ENCODE peak calls at places on chromosomes 16 and 17, in seven cellular contexts. Y is SK-N-SH, B is GM12878, A is K562, U is H1, T is HepG2, I is HCT116. R is an unnamed sample.

GRCh38 chr17:68182940-68183551 is 64.8 kb upstream of the AMZ2 start:
- DNase-seq in Y (no peak), T (peak), A (no peak), I (peak), U (no peak), B (no peak), R (no peak)

GRCh38 chr16:58264961-58265479 is 29.8 kb downstream of the PRSS54 start:
- DNase-seq in A (peak), T (no peak), I (no peak), U (no peak), B (no peak), Y (peak), R (no peak)

GRCh38 chr17:61208301-61209098 is 191.1 kb upstream of the TBX2 start:
- DNase-seq in I (no peak), Y (no peak), U (no peak), B (no peak), A (no peak), T (no peak), R (no peak)

GRCh38 chr16:68444058-68444657 is 4.2 kb downstream of the SMPD3 start:
- DNase-seq in Y (no peak), B (no peak), U (peak), I (no peak), T (peak), A (peak), R (peak)

GRCh38 chr16:65875362-65876199 is 490.9 kb upstream of the CDH5 start:
- DNase-seq in Y (peak), I (no peak), T (no peak), B (no peak), U (no peak), A (no peak), R (no peak)

GRCh38 chr17:50241431-50241830 is 32.8 kb upstream of the TMEM92 start:
- DNase-seq in A (no peak), U (no peak), B (no peak), I (no peak), Y (no peak), T (no peak), R (no peak)

GRCh38 chr17:35846055-35846809 is 22.5 kb downstream of the HEATR9 start:
- DNase-seq in T (no peak), I (no peak), Y (no peak), A (no peak), U (no peak), B (no peak), R (no peak)

GRCh38 chr16:28882476-28883180 is 4.3 kb downstream of the ATP2A1 start:
- DNase-seq in T (no peak), A (no peak), B (no peak), U (no peak), Y (no peak), I (no peak), R (no peak)

GRCh38 chr16:9042943-9043680 is 48.3 kb upstream of the HAPSTR1 start:
- DNase-seq in T (no peak), A (no peak), B (no peak), I (no peak), Y (no peak), U (no peak), R (no peak)

GRCh38 chr16:67660564-67661028 is at the start of gene PARD6A:
- DNase-seq in A (peak), I (peak), Y (peak), B (peak), U (peak), T (peak), R (peak)

GRCh38 chr16:89289428-89290395 is 72.2 kb downstream of the ZNF778 start:
- DNase-seq in B (no peak), I (peak), Y (peak), A (peak), T (peak), U (peak), R (peak)

GRCh38 chr16:8712589-8713361 is 38.4 kb downstream of the ABAT start:
- DNase-seq in T (no peak), B (no peak), A (no peak), I (no peak), Y (peak), U (peak), R (peak)

GRCh38 chr16:28933176-28933575 is 1.4 kb downstream of the CD19 start:
- DNase-seq in T (no peak), Y (no peak), A (no peak), B (no peak), U (no peak), I (no peak), R (no peak)

GRCh38 chr16:55667753-55668152 is 12.0 kb downstream of the SLC6A2 start:
- DNase-seq in U (no peak), A (no peak), T (no peak), B (no peak), I (no peak), Y (no peak), R (no peak)

GRCh38 chr16:55666012-55666411 is 10.2 kb downstream of the SLC6A2 start:
- DNase-seq in A (no peak), I (no peak), B (no peak), T (no peak), Y (no peak), U (no peak), R (no peak)

GRCh38 chr16:55664786-55665407 is 9.1 kb downstream of the SLC6A2 start:
- DNase-seq in A (no peak), B (no peak), I (no peak), Y (no peak), U (no peak), T (peak), R (no peak)

GRCh38 chr16:55663770-55664677 is 8.2 kb downstream of the SLC6A2 start:
- DNase-seq in U (no peak), I (no peak), T (no peak), A (no peak), Y (no peak), B (no peak), R (no peak)

DNA sequence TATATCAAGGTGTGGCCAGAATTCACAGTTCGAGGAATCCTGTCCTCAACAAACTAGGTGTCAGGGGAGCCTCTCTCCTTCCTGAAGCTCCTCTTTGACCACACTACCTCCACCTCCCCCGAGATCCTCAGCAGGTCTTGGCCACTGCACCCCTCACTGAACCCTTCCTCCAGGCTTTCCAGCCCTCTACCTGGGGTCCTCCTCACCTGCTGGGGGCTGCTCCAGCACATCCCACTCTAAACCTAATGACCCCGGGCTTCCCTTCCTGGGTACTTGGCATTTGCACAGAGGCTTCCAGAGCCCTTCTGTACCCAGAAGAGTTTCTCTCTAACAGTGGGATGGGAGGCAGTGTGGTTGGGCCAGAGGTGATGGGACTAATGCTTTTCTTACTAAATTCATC is 9.7 kb downstream of the SLC6A2 start:
- DNase-seq in U (no peak), I (no peak), B (no peak), Y (no peak), T (no peak), A (no peak), R (no peak)
- TF ChIP-seq YY1 in U (no peak), I (no peak), B (no peak), Y (no peak), T (no peak), A (no peak), R (no peak)

GRCh38 chr17:15457723-15458094 is 9.7 kb downstream of the CDRT4 start:
- DNase-seq in T (no peak), A (no peak), B (no peak), U (no peak), I (no peak), Y (no peak), R (no peak)
- TF ChIP-seq YY1 in T (no peak), A (no peak), B (no peak), U (no peak), I (no peak), Y (no peak), R (no peak)

GRCh38 chr17:38871992-38872605 is 2.2 kb downstream of the LASP1 start:
- DNase-seq in B (no peak), U (no peak), Y (no peak), A (no peak), I (no peak), T (no peak), R (no peak)

GRCh38 chr17:38875477-38876080 is 5.7 kb downstream of the LASP1 start:
- DNase-seq in I (no peak), B (no peak), U (no peak), A (no peak), Y (no peak), T (no peak), R (no peak)

GRCh38 chr17:38874505-38875419 is 4.9 kb downstream of the LASP1 start:
- DNase-seq in A (no peak), Y (no peak), U (no peak), B (no peak), T (no peak), I (no peak), R (no peak)

GRCh38 chr17:38872671-38873385 is 3.0 kb downstream of the LASP1 start:
- DNase-seq in T (peak), Y (no peak), A (no peak), I (no peak), B (no peak), U (no peak), R (no peak)

GRCh38 chr17:38873646-38874380 is 4.0 kb downstream of the LASP1 start:
- DNase-seq in I (no peak), A (no peak), Y (no peak), U (no peak), T (no peak), B (no peak), R (no peak)
- TF ChIP-seq YY1 in I (no peak), A (no peak), Y (no peak), U (no peak), T (no peak), B (no peak), R (no peak)

DNA sequence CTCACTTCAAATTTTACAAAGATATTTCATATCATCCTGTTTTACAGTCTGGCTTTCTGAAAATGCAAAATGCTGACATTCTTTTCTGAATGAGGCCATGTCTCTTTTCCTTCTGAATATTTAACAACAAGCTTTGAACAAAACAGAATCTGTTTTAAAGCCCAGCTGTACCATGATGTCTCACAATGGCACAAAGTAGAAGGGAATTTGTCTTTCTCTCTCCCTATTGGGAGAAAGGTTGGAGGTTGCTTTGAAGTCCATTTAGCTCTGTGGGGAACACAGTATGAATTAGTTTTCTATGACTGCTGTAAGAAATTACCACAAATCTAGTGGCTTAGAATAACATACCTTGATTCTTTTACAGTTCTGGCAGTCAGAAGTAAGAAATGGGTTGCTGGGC is 116.7 kb upstream of the CDH13 start:
- DNase-seq in T (no peak), A (no peak), I (no peak), U (no peak), Y (no peak), B (no peak), R (no peak)
- TF ChIP-seq YY1 in T (no peak), A (no peak), I (no peak), U (no peak), Y (no peak), B (no peak), R (no peak)

DNA sequence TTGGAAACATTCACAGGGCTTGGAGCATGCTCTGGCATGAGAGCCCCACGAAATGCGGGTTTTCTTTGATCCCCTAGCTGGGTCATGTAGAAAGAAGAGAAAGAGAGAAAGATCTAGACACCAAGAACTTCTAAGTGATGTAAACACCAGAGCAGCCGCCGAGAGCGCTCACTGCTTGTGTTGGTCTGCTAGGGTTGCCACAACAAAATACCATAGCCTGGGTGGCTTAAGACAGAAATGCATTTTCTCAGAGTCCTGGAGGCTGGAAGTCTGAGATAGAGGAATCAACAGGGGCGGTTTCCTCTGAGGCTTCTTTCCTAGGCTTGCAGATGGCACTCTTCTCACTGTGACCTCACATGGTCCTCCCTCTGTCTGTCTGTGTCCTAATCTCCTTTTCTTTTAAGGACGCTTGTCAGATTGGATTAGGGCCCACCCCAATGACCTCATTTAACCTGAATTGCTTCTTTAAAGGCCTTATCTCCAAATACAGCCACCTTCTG is 139.5 kb downstream of the CYLD start:
- DNase-seq in Y (no peak), U (peak), T (no peak), A (no peak), I (no peak), B (no peak), R (peak)
- TF ChIP-seq YY1 in Y (no peak), U (no peak), T (no peak), A (no peak), I (no peak), B (no peak), R (no peak)

DNA sequence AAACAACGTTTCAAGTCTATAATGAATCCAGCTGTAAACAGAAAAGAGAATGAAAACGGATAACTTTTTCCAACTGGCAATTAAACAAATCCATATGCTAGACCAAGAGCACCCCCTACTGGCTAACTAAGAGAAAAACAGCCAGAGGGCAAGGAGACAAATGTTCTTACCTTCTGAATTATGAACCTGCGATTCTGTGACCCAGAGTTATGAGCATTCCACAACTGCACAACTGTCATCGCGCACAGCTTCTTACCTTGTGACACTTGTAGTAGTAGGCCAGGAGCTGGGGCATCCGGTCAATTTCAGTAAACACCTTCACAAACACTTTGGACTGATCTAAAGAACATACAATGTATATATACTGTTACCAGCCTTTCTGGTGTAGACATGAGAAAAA is 18.6 kb downstream of the COG7 start:
- DNase-seq in T (peak), A (peak), I (peak), B (peak), U (no peak), Y (peak), R (peak)
- TF ChIP-seq YY1 in T (no peak), A (no peak), I (no peak), B (peak), U (no peak), Y (no peak), R (no peak)

GRCh38 chr16:75019007-75019406 is 20.2 kb downstream of the ZNRF1 start:
- DNase-seq in Y (no peak), A (no peak), I (no peak), U (no peak), B (no peak), T (no peak), R (no peak)
- TF ChIP-seq YY1 in Y (no peak), A (no peak), I (no peak), U (no peak), B (no peak), T (no peak), R (no peak)

DNA sequence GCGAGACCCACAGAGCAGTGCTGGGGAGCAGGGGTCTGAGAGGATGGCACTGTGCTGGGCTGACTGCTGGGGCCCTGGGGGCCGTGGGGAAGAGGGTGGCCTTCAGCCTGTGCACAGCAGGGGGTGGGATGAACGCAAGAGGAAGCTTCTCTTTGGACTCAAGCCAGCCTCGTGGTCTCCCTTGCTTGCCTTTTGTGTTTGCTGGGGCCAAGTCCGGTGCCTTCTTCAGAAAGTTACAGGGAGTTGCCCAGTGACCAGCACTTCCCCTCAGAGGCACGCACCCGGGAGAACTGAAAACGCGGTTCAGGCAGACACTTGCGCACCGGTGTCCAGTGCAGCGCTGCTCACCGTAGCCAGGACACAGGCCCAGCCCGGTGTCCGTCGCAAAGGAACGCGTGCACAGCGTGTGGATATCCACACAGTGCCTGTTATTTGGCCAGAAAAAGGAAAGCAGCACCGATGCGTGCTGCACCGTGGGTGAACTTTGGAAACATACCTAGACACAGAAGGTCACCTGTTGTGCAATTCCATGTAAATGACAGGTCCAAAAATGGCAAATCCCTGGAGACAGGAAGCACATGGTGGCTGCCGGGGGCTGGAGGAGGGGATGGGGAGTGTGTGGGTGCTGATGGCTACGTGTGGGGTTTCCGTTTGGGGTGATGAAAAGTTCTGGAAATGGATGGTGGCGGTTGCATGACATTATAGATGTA is 29.5 kb upstream of the NUDT16L1 start:
- DNase-seq in I (no peak), A (no peak), B (no peak), Y (no peak), U (no peak), T (peak), R (no peak)
- TF ChIP-seq YY1 in I (no peak), A (no peak), B (no peak), Y (no peak), U (no peak), T (peak), R (no peak)

DNA sequence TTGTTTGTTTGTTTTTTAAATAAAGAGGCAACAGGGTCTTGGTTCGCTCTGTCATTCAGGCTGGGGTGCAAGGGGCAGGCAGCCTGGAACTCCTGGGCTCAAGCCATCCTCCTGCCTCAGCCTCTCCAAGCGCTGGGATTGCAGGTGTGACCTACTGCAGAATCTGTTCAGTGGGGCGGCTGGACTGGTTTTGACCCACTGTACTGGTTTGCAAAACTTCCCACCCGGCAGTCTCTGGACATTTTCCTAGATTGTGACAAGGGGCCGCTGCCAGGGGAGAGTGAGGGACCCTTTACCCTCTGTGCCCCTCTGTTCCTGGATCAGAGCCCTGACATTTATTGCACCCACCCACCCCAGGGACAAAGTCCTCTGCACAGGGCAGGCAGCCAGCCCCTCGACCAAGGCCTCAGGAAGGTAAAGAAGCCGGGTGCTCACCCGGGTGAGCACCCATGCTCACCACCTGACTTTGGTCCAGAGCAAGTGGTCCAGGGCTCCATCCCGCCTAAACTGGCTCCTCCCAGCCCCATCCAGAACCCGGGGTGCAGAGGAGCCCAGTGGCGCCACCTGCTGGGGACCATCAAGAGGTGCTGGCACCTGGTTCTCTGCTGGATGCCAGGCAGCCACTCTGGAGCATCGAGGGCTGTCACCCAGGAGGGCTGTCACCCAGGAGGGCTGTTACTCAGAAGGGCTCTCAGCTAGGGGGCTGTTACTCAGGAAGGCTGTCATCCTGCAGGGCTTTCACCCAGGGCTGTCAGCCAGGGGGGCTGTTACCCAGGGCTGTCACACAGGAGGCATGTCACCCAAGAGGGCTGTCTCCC is 98.9 kb downstream of the TNFRSF13B start:
- DNase-seq in I (peak), Y (peak), B (no peak), T (no peak), A (peak), U (peak), R (peak)
- TF ChIP-seq YY1 in I (no peak), Y (no peak), B (no peak), T (no peak), A (no peak), U (no peak), R (no peak)

R was measured in NT2/D1.